ENCODE peak calls at places on chromosome 5, in five cellular contexts. T is NCI-H1092 treated with DMSO at 0.1 percent for 48 hours; Z is activated effector memory CD4-positive, alpha-beta T cell treated with Interleukin-2 at 50 U/mL for 16 hours; U is DMS153; A is activated T-cell treated with anti-CD3 and anti-CD28 coated beads, Interleukin-2, amount 50 U/mL, for 72 hours. H is an unnamed sample.

GRCh38 chr5:1763548-1763911 is 36.1 kb downstream of the MRPL36 start:
- DNase-seq in T (no peak), Z (peak), U (peak), A (peak), H (no peak)

GRCh38 chr5:145562931-145563330 is 272.2 kb downstream of the PRELID2 start:
- DNase-seq in T (no peak), Z (no peak), U (no peak), A (no peak), H (no peak)

GRCh38 chr5:54415896-54416640 is 39.4 kb upstream of the HSPB3 start:
- DNase-seq in T (no peak), Z (no peak), U (no peak), A (no peak), H (no peak)

GRCh38 chr5:96823060-96823459 is 15.3 kb upstream of the ERAP1 start:
- DNase-seq in T (no peak), Z (no peak), U (no peak), A (no peak), H (no peak)

GRCh38 chr5:139878093-139878492 is 82.5 kb downstream of the PSD2 start:
- DNase-seq in T (no peak), Z (no peak), U (no peak), A (no peak), H (no peak)

GRCh38 chr5:175335691-175336090 is 108.3 kb downstream of the DRD1 start:
- DNase-seq in T (no peak), Z (no peak), U (no peak), A (no peak), H (no peak)

GRCh38 chr5:1771149-1772065 is 28.2 kb downstream of the MRPL36 start:
- DNase-seq in T (no peak), Z (no peak), U (no peak), A (no peak), H (no peak)

GRCh38 chr5:106420102-106420501 is 1250.6 kb downstream of the EFNA5 start:
- DNase-seq in T (no peak), Z (no peak), U (no peak), A (no peak), H (no peak)

GRCh38 chr5:17854901-17855300 is 220.6 kb downstream of the TAF11L14 start:
- DNase-seq in T (no peak), Z (no peak), U (no peak), A (no peak), H (no peak)

GRCh38 chr5:1479581-1480188 is 34.4 kb upstream of the SLC6A3 start:
- DNase-seq in T (peak), Z (no peak), U (no peak), A (peak), H (no peak)

GRCh38 chr5:175032013-175032412 is 307.6 kb downstream of the MSX2 start:
- DNase-seq in T (no peak), Z (no peak), U (no peak), A (no peak), H (no peak)

GRCh38 chr5:151034422-151035379 is 14.3 kb downstream of the GPX3 start:
- DNase-seq in T (no peak), Z (no peak), U (no peak), A (no peak), H (no peak)

GRCh38 chr5:175325681-175326080 is 118.3 kb downstream of the DRD1 start:
- DNase-seq in T (no peak), Z (no peak), U (no peak), A (no peak), H (no peak)

GRCh38 chr5:14236757-14237156 is 93.6 kb downstream of the TRIO start:
- DNase-seq in T (no peak), Z (no peak), U (no peak), A (no peak), H (no peak)

GRCh38 chr5:167688731-167689130 is 602.7 kb upstream of the WWC1 start:
- DNase-seq in T (no peak), Z (no peak), U (no peak), A (no peak), H (no peak)

GRCh38 chr5:76971471-76971870 is 18.6 kb downstream of the CRHBP start:
- DNase-seq in T (no peak), Z (no peak), U (no peak), A (no peak), H (no peak)

GRCh38 chr5:655406-655805 is 37.7 kb downstream of the TPPP start:
- DNase-seq in T (no peak), Z (no peak), U (no peak), A (no peak), H (no peak)

GRCh38 chr5:147855774-147856069 is 22.8 kb upstream of the SCGB3A2 start:
- DNase-seq in T (no peak), Z (no peak), U (no peak), A (no peak), H (no peak)

GRCh38 chr5:137034764-137035479 is 464.2 kb downstream of the SPOCK1 start:
- DNase-seq in T (no peak), Z (no peak), U (no peak), A (no peak), H (no peak)

GRCh38 chr5:151001436-151001835 is 19.0 kb upstream of the GPX3 start:
- DNase-seq in T (no peak), Z (no peak), U (no peak), A (no peak), H (no peak)

GRCh38 chr5:174145821-174146220 is 100.3 kb downstream of the NSG2 start:
- DNase-seq in T (no peak), Z (no peak), U (peak), A (peak), H (no peak)

GRCh38 chr5:134554319-134555222 is 29.1 kb downstream of the JADE2 start:
- DNase-seq in T (no peak), Z (peak), U (no peak), A (peak), H (no peak)